ENCODE peak calls at places on chromosomes 16 and 17, in five cellular contexts. U is non-pigmented ciliary epithelial cell, A is T follicular helper cell, P is C1 segment of cervical spinal cord, H is T-helper 1 cell. S is an unnamed sample.

GRCh38 chr17:42659079-42659931 is at the start of gene TUBG2:
- DNase-seq in U (no peak), A (peak; percentile 56), P (no peak), H (peak; percentile 64), S (peak; percentile 53)

GRCh38 chr17:46013502-46014165 is 14.6 kb downstream of the STH start:
- DNase-seq in U (no peak), A (no peak), P (no peak), H (no peak), S (no peak)

GRCh38 chr16:50279142-50279865 is 13.0 kb downstream of the ADCY7 start:
- DNase-seq in U (no peak), A (no peak), P (no peak), H (no peak), S (no peak)

GRCh38 chr16:1202274-1202673 is 22.8 kb downstream of the TPSG1 start:
- DNase-seq in U (no peak), A (no peak), P (no peak), H (no peak), S (no peak)

GRCh38 chr17:57911834-57912673 is 43.2 kb downstream of the CUEDC1 start:
- DNase-seq in U (no peak), A (no peak), P (no peak), H (no peak), S (no peak)

GRCh38 chr17:6703751-6704150 is 9.4 kb downstream of the SLC13A5 start:
- DNase-seq in U (no peak), A (no peak), P (no peak), H (no peak), S (no peak)

GRCh38 chr16:86300746-86301480 is 209.4 kb upstream of the FOXF1 start:
- DNase-seq in U (no peak), A (no peak), P (no peak), H (no peak), S (no peak)

GRCh38 chr16:4414187-4414909 is 2.0 kb downstream of the CORO7 start:
- DNase-seq in U (no peak), A (peak; percentile 81), P (no peak), H (peak; percentile 96), S (peak; percentile 61)

GRCh38 chr17:76182016-76182764 is 41.1 kb upstream of the FOXJ1 start:
- DNase-seq in U (peak; percentile 41), A (peak; percentile 87), P (peak; percentile 34), H (peak; percentile 95), S (peak; percentile 82)

GRCh38 chr16:57146735-57147134 is 39.1 kb downstream of the PSME3IP1 start:
- DNase-seq in U (no peak), A (no peak), P (no peak), H (no peak), S (no peak)

GRCh38 chr17:17200831-17201230 is 5.3 kb downstream of the PLD6 start:
- DNase-seq in U (no peak), A (no peak), P (no peak), H (no peak), S (no peak)

GRCh38 chr16:82031116-82032084 is 3.7 kb upstream of the HSD17B2 start:
- DNase-seq in U (no peak), A (no peak), P (no peak), H (no peak), S (no peak)

GRCh38 chr16:7397901-7398300 is 65.3 kb downstream of the RBFOX1 start:
- DNase-seq in U (peak; percentile 14), A (no peak), P (no peak), H (no peak), S (no peak)

GRCh38 chr17:78401246-78401645 is 22.8 kb downstream of the PGS1 start:
- DNase-seq in U (no peak), A (no peak), P (no peak), H (no peak), S (no peak)

GRCh38 chr16:49492090-49492801 is 118.6 kb downstream of the C16orf78 start:
- DNase-seq in U (no peak), A (no peak), P (no peak), H (peak; percentile 12), S (no peak)

S was measured in T-helper 17 cell.